ENCODE peak calls at places on chromosomes 13 and 19, in nine cellular contexts. X is astrocyte of the spinal cord, F is A549, L is IMR-90, O is HFF-Myc, Q is right atrium auricular region, V is ascending aorta, K is BE2C, E is transverse colon. W is an unnamed sample.

GRCh38 chr13:44153536-44153935 is 220.1 kb upstream of the SERP2 start:
- DNase-seq in Q (no peak), K (no peak), V (no peak), O (no peak), F (no peak), X (no peak), E (no peak), L (no peak), W (no peak)

GRCh38 chr19:8835877-8836276 is 3.7 kb downstream of the MBD3L1 start:
- DNase-seq in X (no peak), K (no peak), L (no peak), O (no peak), E (no peak), F (no peak), V (no peak), Q (no peak), W (no peak)

GRCh38 chr19:4633140-4633967 is 6.0 kb upstream of the TNFAIP8L1 start:
- DNase-seq in Q (peak; percentile 65), V (peak; percentile 39), F (peak; percentile 60), K (peak; percentile 68), X (peak; percentile 78), E (peak; percentile 61), L (peak; percentile 85), O (peak; percentile 53), W (peak; percentile 23)

GRCh38 chr13:48648446-48648845 is 5.3 kb upstream of the CYSLTR2 start:
- DNase-seq in V (no peak), X (no peak), F (no peak), E (no peak), Q (no peak), L (no peak), K (no peak), O (no peak), W (no peak)

GRCh38 chr13:109743706-109744453 is 42.5 kb downstream of the IRS2 start:
- DNase-seq in K (peak; percentile 58), V (no peak), E (peak; percentile 56), L (peak; percentile 78), X (peak; percentile 67), F (peak; percentile 6), O (peak; percentile 85), Q (no peak), W (peak; percentile 43)

GRCh38 chr19:13104848-13105646 is 2.4 kb upstream of the LYL1 start:
- DNase-seq in K (no peak), O (no peak), F (no peak), X (no peak), L (no peak), Q (no peak), V (no peak), E (no peak), W (no peak)

GRCh38 chr19:1074512-1075283 is 7.7 kb downstream of the ARHGAP45 start:
- DNase-seq in V (no peak), F (peak; percentile 74), L (no peak), Q (peak; percentile 68), X (no peak), E (peak; percentile 94), O (no peak), K (peak; percentile 95), W (no peak)

GRCh38 chr13:61880576-61881283 is 465.1 kb upstream of the PCDH20 start:
- DNase-seq in L (peak; percentile 5), F (no peak), K (peak; percentile 32), Q (no peak), V (no peak), O (no peak), E (no peak), X (peak; percentile 16), W (no peak)

GRCh38 chr19:43699506-43700367 is 16.1 kb upstream of the IRGC start:
- DNase-seq in Q (no peak), V (no peak), E (peak; percentile 48), O (peak; percentile 27), F (no peak), L (peak; percentile 28), X (peak; percentile 43), K (peak; percentile 28), W (no peak)

GRCh38 chr13:85725433-85725832 is 73.8 kb downstream of the SLITRK6 start:
- DNase-seq in E (no peak), F (no peak), V (no peak), X (no peak), O (no peak), L (no peak), Q (no peak), K (no peak), W (no peak)

GRCh38 chr19:17097593-17098126 is 22.1 kb downstream of the MYO9B start:
- DNase-seq in V (no peak), E (no peak), F (no peak), O (no peak), Q (no peak), K (no peak), L (peak; percentile 41), X (no peak), W (no peak)

GRCh38 chr19:29873024-29873800 is 61.4 kb downstream of the CCNE1 start:
- DNase-seq in Q (no peak), K (peak; percentile 81), E (peak; percentile 49), L (no peak), O (no peak), V (no peak), F (peak; percentile 85), X (no peak), W (no peak)

GRCh38 chr13:100423375-100423774 is 165.2 kb downstream of the GGACT start:
- DNase-seq in E (no peak), Q (no peak), X (no peak), K (no peak), O (no peak), F (no peak), L (peak; percentile 56), V (no peak), W (no peak)

GRCh38 chr19:55340784-55341147 is 1.1 kb downstream of the KMT5C start:
- DNase-seq in L (no peak), F (no peak), O (no peak), V (no peak), Q (no peak), E (peak; percentile 43), X (no peak), K (peak; percentile 51), W (no peak)

GRCh38 chr13:39051157-39051556 is 12.9 kb downstream of the NHLRC3 start:
- DNase-seq in L (peak; percentile 50), X (peak; percentile 59), Q (no peak), E (no peak), F (no peak), V (no peak), O (no peak), K (no peak), W (peak; percentile 30)

DNA sequence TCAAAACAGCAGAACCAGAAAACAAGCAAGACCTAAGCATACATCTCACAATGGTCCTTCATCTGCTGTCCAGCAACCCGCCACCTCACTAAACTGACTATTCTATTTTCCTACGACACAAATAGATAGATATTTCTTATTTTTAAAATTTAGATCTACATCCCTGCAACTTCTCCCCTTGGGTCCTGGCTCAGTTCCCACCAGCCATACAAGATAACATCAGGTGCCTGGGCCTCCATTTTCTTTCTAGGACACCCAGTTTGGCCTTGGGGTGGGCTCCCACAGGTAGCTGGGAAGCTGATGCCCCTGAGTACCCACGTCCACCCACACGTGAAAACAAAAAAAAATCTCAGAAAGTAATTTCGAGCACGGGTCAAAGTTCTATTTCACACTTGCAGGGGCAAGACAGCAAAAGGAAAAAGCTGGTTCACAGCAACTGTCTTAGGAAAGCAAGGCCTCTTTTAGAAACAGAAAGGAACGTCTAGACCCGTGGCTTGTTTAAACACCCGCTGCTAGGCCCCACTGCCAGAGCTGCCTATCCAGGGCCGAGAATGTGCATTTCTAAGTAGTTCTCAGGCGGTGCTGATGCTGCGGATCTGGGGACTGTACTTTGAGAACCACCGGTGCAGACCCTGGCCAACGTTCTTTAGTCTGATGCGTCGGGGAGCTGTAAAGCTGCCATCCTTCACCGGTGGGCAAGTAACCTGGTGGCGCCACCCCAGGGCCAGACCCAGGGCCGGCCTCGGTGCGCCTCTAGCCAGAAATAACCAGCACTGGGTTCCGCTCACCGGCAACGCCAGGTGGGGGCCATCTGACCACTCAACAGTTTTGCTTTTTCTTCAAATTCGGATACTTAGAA is 47.3 kb downstream of the TGDS start:
- DNase-seq in Q (peak; percentile 64), X (peak; percentile 47), O (no peak), V (peak; percentile 10), F (peak; percentile 43), E (peak; percentile 59), L (peak; percentile 29), K (no peak), W (no peak)
- TF ChIP-seq CTCF in Q (peak; percentile 50), X (no peak), O (no peak), V (no peak), F (peak; percentile 23), E (no peak), L (peak; percentile 4), K (peak; percentile 20), W (peak; percentile 18)

GRCh38 chr19:33195711-33196347 is 1.7 kb downstream of the LRP3 start:
- DNase-seq in Q (no peak), E (no peak), F (no peak), V (no peak), O (no peak), X (no peak), L (no peak), K (no peak), W (no peak)
- H3K4me3 ChIP-seq in Q (peak overlapping the region; percentile 66), E (peak overlapping the region; percentile 79), F (peak overlapping the region; percentile 69), V (peak overlapping the region; percentile 76), O (peak overlapping the region; percentile 64), X (peak overlapping the region; percentile 49), L (no peak overlapping the region), K (peak overlapping the region; percentile 71), W (peak overlapping the region; percentile 58)

GRCh38 chr13:58950911-58951310 is 1212.8 kb downstream of the DIAPH3 start:
- DNase-seq in L (no peak), K (no peak), E (no peak), V (no peak), X (no peak), O (no peak), Q (no peak), F (no peak), W (no peak)

GRCh38 chr13:58949646-58950045 is 1214.1 kb downstream of the DIAPH3 start:
- DNase-seq in E (no peak), Q (no peak), L (no peak), K (peak; percentile 13), O (no peak), X (no peak), V (no peak), F (no peak), W (no peak)

GRCh38 chr13:58946274-58946673 is 1217.5 kb downstream of the DIAPH3 start:
- DNase-seq in V (no peak), E (no peak), F (no peak), Q (no peak), L (no peak), K (no peak), X (peak; percentile 5), O (no peak), W (no peak)
- TF ChIP-seq CTCF in V (no peak), E (no peak), F (no peak), Q (no peak), L (no peak), K (no peak), X (no peak), O (no peak), W (no peak)

DNA sequence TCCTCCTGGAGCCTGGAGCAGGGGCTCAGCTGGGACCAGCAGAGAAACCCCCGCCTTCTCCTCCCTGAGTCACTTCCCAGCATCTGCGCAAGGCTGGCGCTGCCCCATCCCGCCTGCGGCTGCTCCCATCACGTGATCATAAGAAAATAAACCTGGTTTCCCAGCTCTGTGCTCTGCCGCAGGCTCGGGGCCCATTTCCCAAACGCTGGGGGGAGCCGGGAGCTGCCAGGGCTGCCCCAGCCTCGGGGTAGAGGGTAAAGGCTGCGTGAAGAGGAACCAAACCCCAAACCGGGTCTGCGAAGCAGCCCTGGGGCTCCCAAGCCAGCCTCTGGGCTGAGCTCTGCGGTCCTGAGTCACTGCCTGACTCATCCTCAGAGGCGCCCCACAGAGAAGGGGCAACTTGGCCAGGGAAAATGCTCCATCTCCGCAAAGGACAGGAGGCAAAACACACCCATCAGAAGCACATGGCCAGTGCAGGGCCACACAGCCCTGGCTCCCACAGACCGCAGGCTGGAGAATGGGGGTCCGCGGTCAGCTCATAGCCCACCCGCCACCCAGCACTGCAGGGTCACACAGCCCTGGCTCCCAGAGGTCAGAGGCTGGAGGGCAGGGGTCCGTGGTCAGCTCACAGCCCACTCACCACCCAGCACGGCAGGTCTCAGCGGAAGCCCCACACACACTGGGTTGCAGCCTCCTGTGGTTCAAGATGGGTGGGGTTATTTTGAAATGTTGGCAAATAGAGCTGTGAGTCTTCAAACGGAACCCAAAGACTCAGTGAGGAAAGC is 67.1 kb downstream of the RASA3 start:
- DNase-seq in F (peak; percentile 65), V (peak; percentile 79), Q (peak; percentile 95), K (peak; percentile 92), L (peak; percentile 98), O (peak; percentile 94), X (peak; percentile 99), E (peak; percentile 80), W (peak; percentile 86)
- H3K4me3 ChIP-seq in F (peak overlapping the region; percentile 42), V (peak overlapping the region; percentile 44), Q (peak overlapping the region; percentile 41), K (peak overlapping the region; percentile 46), L (peak overlapping the region; percentile 13), O (peak overlapping the region; percentile 43), X (peak overlapping the region; percentile 7), E (peak overlapping the region; percentile 47), W (peak overlapping the region; percentile 25)

W was measured in retinal pigment epithelial cell.